ENCODE peak calls at places on chromosome 20, in eight cellular contexts. Q is mucosa of descending colon, P is retinal pigment epithelial cell, U is choroid plexus epithelial cell, E is HFF-Myc, D is fibroblast of the aortic adventitia, B is ovary, X is hepatocyte. Y is an unnamed sample.

GRCh38 chr20:602357-602970 is 7.6 kb downstream of the TCF15 start:
- DNase-seq in B (no peak), D (no peak), Q (no peak), U (no peak), E (no peak), P (no peak), X (no peak), Y (no peak)

GRCh38 chr20:1876217-1876921 is 18.8 kb upstream of the SIRPA start:
- DNase-seq in Q (no peak), D (no peak), E (no peak), P (no peak), U (no peak), B (no peak), X (no peak), Y (no peak)

GRCh38 chr20:16816192-16816591 is 68.0 kb downstream of the OTOR start:
- DNase-seq in P (no peak), Q (no peak), B (no peak), D (no peak), E (no peak), U (no peak), X (no peak), Y (no peak)

GRCh38 chr20:57061058-57061900 is 205.2 kb downstream of the BMP7 start:
- DNase-seq in Q (peak; percentile 11), B (no peak), X (peak; percentile 67), P (no peak), E (no peak), U (peak; percentile 67), D (no peak), Y (no peak)

GRCh38 chr20:35888659-35889058 is 65.6 kb downstream of the SCAND1 start:
- DNase-seq in E (no peak), B (no peak), D (no peak), Q (no peak), P (no peak), X (no peak), U (no peak), Y (no peak)

GRCh38 chr20:25457886-25458680 is 50.6 kb downstream of the GINS1 start:
- DNase-seq in E (no peak), D (no peak), U (no peak), B (no peak), P (no peak), X (no peak), Q (no peak), Y (no peak)

GRCh38 chr20:41437836-41438235 is 71.2 kb upstream of the EMILIN3 start:
- DNase-seq in X (no peak), E (no peak), B (no peak), Q (no peak), D (no peak), P (no peak), U (peak; percentile 72), Y (peak; percentile 80)

GRCh38 chr20:36063916-36064660 is 90.5 kb upstream of the EPB41L1 start:
- DNase-seq in E (no peak), X (no peak), U (no peak), Q (no peak), D (no peak), P (no peak), B (no peak), Y (no peak)

GRCh38 chr20:51156041-51156795 is 133.3 kb upstream of the KCNG1 start:
- DNase-seq in P (no peak), D (peak; percentile 86), E (no peak), U (peak; percentile 77), Q (no peak), B (peak; percentile 49), X (no peak), Y (no peak)

GRCh38 chr20:50058646-50059398 is 54.1 kb downstream of the UBE2V1 start:
- DNase-seq in U (no peak), Q (no peak), D (no peak), E (no peak), X (no peak), B (no peak), P (no peak), Y (no peak)
- H3K4me3 ChIP-seq in U (no peak overlapping the region), Q (no peak overlapping the region), D (no peak overlapping the region), E (no peak overlapping the region), X (no peak overlapping the region), B (no peak overlapping the region), P (no peak overlapping the region), Y (no peak overlapping the region)

DNA sequence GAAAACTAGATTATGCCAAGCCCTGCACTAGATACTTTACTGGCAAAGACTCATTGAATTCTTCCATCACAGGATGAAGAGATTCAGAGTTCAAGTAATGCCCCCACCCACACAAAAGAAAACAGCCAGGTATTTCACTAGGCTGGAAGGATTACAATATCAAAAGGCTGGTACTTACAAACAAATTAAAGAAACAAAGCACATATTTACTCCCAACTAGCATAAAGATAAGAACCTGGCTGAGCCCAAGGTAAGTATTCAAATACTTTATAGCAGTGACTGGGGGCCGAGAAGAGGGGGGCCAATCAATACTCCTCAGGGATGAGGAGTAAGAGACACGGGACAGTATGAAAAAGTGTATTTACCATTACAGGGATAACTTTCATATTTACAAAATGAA is 3.7 kb downstream of the ACOT8 start:
- DNase-seq in E (no peak), U (no peak), P (no peak), B (no peak), X (no peak), Q (no peak), D (no peak), Y (no peak)
- H3K4me3 ChIP-seq in E (no peak overlapping the region), U (no peak overlapping the region), P (no peak overlapping the region), B (no peak overlapping the region), X (no peak overlapping the region), Q (no peak overlapping the region), D (no peak overlapping the region), Y (no peak overlapping the region)

GRCh38 chr20:23082846-23083552 is 3.1 kb downstream of the CD93 start:
- DNase-seq in D (no peak), X (no peak), E (no peak), U (no peak), P (no peak), Q (no peak), B (no peak), Y (no peak)
- H3K4me3 ChIP-seq in D (no peak overlapping the region), X (no peak overlapping the region), E (no peak overlapping the region), U (no peak overlapping the region), P (no peak overlapping the region), Q (no peak overlapping the region), B (no peak overlapping the region), Y (no peak overlapping the region)

GRCh38 chr20:3158968-3159431 is 665 bp downstream of the FASTKD5 start:
- DNase-seq in B (no peak), U (peak; percentile 58), P (no peak), E (no peak), D (no peak), Q (no peak), X (no peak), Y (no peak)

GRCh38 chr20:3157817-3158216 is 1.8 kb downstream of the FASTKD5 start:
- DNase-seq in B (no peak), Q (no peak), E (no peak), P (no peak), U (no peak), D (no peak), X (no peak), Y (no peak)

GRCh38 chr20:3160418-3160817 is 753 bp upstream of the FASTKD5 start:
- DNase-seq in P (no peak), B (no peak), U (no peak), X (no peak), E (no peak), Q (no peak), D (no peak), Y (no peak)

GRCh38 chr20:3161316-3162079 is 1.8 kb upstream of the FASTKD5 start:
- DNase-seq in D (no peak), B (no peak), U (no peak), Q (no peak), E (no peak), P (no peak), X (no peak), Y (no peak)

GRCh38 chr20:3156811-3157619 is 2.6 kb downstream of the FASTKD5 start:
- DNase-seq in D (peak; percentile 15), B (no peak), X (no peak), E (no peak), U (peak; percentile 8), P (no peak), Q (no peak), Y (no peak)
- H3K4me3 ChIP-seq in D (no peak overlapping the region), B (no peak overlapping the region), X (no peak overlapping the region), E (no peak overlapping the region), U (no peak overlapping the region), P (no peak overlapping the region), Q (no peak overlapping the region), Y (peak overlapping the region; percentile 5)

GRCh38 chr20:45347297-45347935 is 808 bp downstream of the SDC4 start:
- DNase-seq in U (no peak), B (no peak), Q (no peak), D (no peak), X (no peak), P (no peak), E (no peak), Y (no peak)
- H3K4me3 ChIP-seq in U (peak overlapping the region; percentile 85), B (peak overlapping the region; percentile 67), Q (peak overlapping the region; percentile 69), D (peak overlapping the region; percentile 87), X (peak overlapping the region; percentile 26), P (peak overlapping the region; percentile 70), E (peak overlapping the region; percentile 75), Y (peak overlapping the region; percentile 97)

Y was measured in epithelial cell of proximal tubule.